ENCODE peak calls at places on chromosomes 7 and 10, in four cellular contexts. S, U, P and A are unnamed samples.

GRCh38 chr10:78977761-78978305 is 90.9 kb upstream of the ZMIZ1 start:
- DNase-seq in P (peak; percentile 63), S (no peak), U (no peak), A (no peak)

GRCh38 chr7:151486074-151486473 is 33.6 kb downstream of the RHEB start:
- DNase-seq in U (no peak), S (no peak), P (no peak), A (no peak)

GRCh38 chr7:26485421-26486019 is 193.9 kb downstream of the SNX10 start:
- DNase-seq in U (no peak), S (no peak), P (no peak), A (no peak)

GRCh38 chr10:79063661-79064490 is 4.9 kb upstream of the ZMIZ1 start:
- DNase-seq in U (no peak), S (no peak), P (no peak), A (no peak)

GRCh38 chr7:100585511-100586265 is at the start of gene LRCH4:
- DNase-seq in S (peak; percentile 100), P (no peak), U (no peak), A (no peak)

GRCh38 chr7:37311282-37311868 is 137.3 kb downstream of the ELMO1 start:
- DNase-seq in S (no peak), U (no peak), P (no peak), A (no peak)

GRCh38 chr7:41809487-41810257 is 106.8 kb upstream of the INHBA start:
- DNase-seq in U (no peak), P (no peak), S (no peak), A (no peak)

GRCh38 chr7:83936056-83936703 is 258.4 kb downstream of the SEMA3A start:
- DNase-seq in P (peak; percentile 30), U (no peak), S (peak; percentile 15), A (peak; percentile 17)

GRCh38 chr10:60170250-60170649 is 219.4 kb downstream of the ANK3 start:
- DNase-seq in S (peak; percentile 21), P (no peak), U (no peak), A (no peak)

GRCh38 chr7:140390466-140391190 is 7.7 kb downstream of the SLC37A3 start:
- DNase-seq in U (peak; percentile 61), P (no peak), S (no peak), A (no peak)

GRCh38 chr10:122021421-122021820 is 32.5 kb downstream of the TACC2 start:
- DNase-seq in U (no peak), S (no peak), P (no peak), A (no peak)

GRCh38 chr10:13270877-13271551 is 28.9 kb downstream of the PHYH start:
- DNase-seq in S (peak; percentile 20), U (no peak), P (no peak), A (no peak)

GRCh38 chr10:13930123-13930522 is 343.4 kb downstream of the PRPF18 start:
- DNase-seq in U (no peak), S (peak; percentile 44), P (no peak), A (no peak)

GRCh38 chr7:71385362-71385761 is 253.4 kb downstream of the GALNT17 start:
- DNase-seq in P (no peak), S (no peak), U (no peak), A (no peak)

GRCh38 chr10:32372000-32372875 is 25.3 kb upstream of the EPC1 start:
- DNase-seq in P (no peak), U (no peak), S (no peak), A (no peak)

GRCh38 chr10:6558272-6558671 is 21.8 kb downstream of the PRKCQ start:
- DNase-seq in P (no peak), U (no peak), S (no peak), A (no peak)

GRCh38 chr10:28991738-28992270 is 297.1 kb upstream of the LYZL1 start:
- DNase-seq in S (peak; percentile 73), U (no peak), P (no peak), A (no peak)

GRCh38 chr7:3106353-3106752 is 62.7 kb upstream of the CARD11 start:
- DNase-seq in U (no peak), S (no peak), P (no peak), A (no peak)

GRCh38 chr10:103534621-103535498 is 41.4 kb downstream of the NEURL1 start:
- DNase-seq in U (no peak), S (no peak), P (no peak), A (no peak)

GRCh38 chr7:121755286-121755685 is 117.7 kb upstream of the PTPRZ1 start:
- DNase-seq in P (no peak), S (no peak), U (no peak), A (no peak)

GRCh38 chr7:55021053-55021452 is 2.2 kb downstream of the EGFR start:
- DNase-seq in S (no peak), U (no peak), P (no peak), A (no peak)

GRCh38 chr7:77536017-77536412 is 1.1 kb upstream of the PTPN12 start:
- DNase-seq in U (no peak), P (no peak), S (no peak), A (no peak)

GRCh38 chr7:90594791-90595317 is 1.3 kb upstream of the CDK14 start:
- DNase-seq in S (no peak), U (no peak), P (no peak), A (no peak)

GRCh38 chr10:25174461-25175230 is at the start of gene GPR158:
- DNase-seq in S (peak; percentile 87), U (no peak), P (peak; percentile 30), A (peak; percentile 44)

GRCh38 chr10:61635946-61636345 is 26.8 kb upstream of the CABCOCO1 start:
- DNase-seq in U (no peak), S (no peak), P (no peak), A (no peak)

GRCh38 chr7:1536768-1537630 is 6.5 kb downstream of the MAFK start:
- DNase-seq in P (no peak), S (peak; percentile 75), U (no peak), A (no peak)

GRCh38 chr10:6065406-6065805 is 3.2 kb upstream of the IL2RA start:
- DNase-seq in P (no peak), S (no peak), U (no peak), A (no peak)

GRCh38 chr7:106205621-106206222 is 79.1 kb downstream of the NAMPT start:
- DNase-seq in S (no peak), U (peak; percentile 23), P (no peak), A (peak; percentile 19)

GRCh38 chr10:77236029-77236428 is 401.6 kb downstream of the KCNMA1 start:
- DNase-seq in P (no peak), U (no peak), S (no peak), A (no peak)

GRCh38 chr7:43757073-43757720 is 1.3 kb upstream of the BLVRA start:
- DNase-seq in P (no peak), S (no peak), U (no peak), A (no peak)

GRCh38 chr7:43758861-43759683 is 592 bp downstream of the BLVRA start:
- DNase-seq in P (no peak), S (peak; percentile 59), U (no peak), A (peak; percentile 46)

GRCh38 chr7:43754596-43754995 is 3.9 kb upstream of the BLVRA start:
- DNase-seq in S (no peak), P (no peak), U (no peak), A (no peak)

GRCh38 chr7:43758029-43758860 is at the start of gene BLVRA:
- DNase-seq in P (no peak), S (peak; percentile 95), U (no peak), A (peak; percentile 67)

DNA sequence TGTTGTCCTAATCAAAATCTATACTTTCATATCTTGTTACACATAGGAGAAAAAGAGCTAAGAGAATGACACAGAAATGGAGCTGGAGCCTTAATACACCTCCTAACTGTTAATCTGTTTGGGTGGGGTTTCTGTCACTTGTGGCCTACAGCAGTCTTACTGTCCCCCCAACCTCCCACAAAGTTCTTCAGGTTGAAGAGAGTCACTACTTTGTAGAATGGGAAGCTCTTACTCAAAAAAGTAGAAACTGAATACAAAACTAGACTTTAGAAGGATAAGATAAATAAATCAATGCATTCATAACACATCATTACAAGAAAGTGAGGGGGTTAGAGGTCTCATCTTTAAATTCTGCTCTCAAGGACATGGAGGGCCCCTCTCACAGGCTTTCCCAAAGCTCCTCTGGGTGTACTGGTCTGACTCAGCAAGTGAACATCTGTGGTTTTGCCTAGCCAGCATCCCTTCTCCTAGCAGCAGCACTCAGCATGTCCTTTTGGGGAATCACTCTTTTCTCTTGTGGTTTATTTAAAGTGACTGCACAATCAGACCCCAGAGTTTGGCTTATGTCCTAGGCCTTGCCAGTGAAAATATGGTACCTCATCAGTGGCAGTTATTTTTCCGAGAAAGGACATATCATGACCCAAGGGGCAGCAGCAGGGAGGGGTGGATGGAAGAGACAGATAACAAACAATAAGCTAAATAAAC is 2.0 kb upstream of the BLVRA start:
- DNase-seq in P (no peak), S (peak; percentile 66), U (no peak), A (no peak)
- TF ChIP-seq SPI1 in P (no peak), S (no peak), U (no peak), A (no peak)

GRCh38 chr10:118485641-118486040 is 109.8 kb downstream of the PRLHR start:
- DNase-seq in U (no peak), S (no peak), P (no peak), A (no peak)

GRCh38 chr10:118481871-118482270 is 113.6 kb downstream of the PRLHR start:
- DNase-seq in S (peak; percentile 36), U (no peak), P (no peak), A (no peak)

GRCh38 chr10:118484152-118484871 is 111.1 kb downstream of the PRLHR start:
- DNase-seq in P (no peak), U (no peak), S (no peak), A (no peak)

GRCh38 chr10:118482393-118483331 is 112.8 kb downstream of the PRLHR start:
- DNase-seq in U (no peak), P (no peak), S (peak; percentile 85), A (no peak)

DNA sequence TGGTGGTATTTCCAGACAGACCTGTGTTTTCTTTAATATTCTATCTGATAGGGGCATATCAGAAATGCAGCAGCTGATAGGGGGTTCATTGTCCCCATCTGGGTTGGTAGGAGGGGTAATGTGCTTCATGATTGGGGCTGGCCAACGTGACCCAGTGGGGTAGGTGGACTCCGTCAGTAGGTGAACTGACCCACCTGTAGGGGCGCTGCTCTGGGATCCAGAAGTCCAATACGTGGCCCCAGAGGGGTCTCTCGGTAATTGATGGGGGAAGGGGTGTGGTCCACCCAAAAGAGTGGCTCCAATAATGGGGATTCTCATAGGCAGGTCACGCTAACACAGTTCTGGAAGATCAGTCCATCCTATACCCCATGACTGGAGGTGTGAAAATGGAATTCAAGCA is 112.0 kb downstream of the PRLHR start:
- DNase-seq in P (no peak), U (no peak), S (peak; percentile 40), A (no peak)
- TF ChIP-seq SPI1 in P (no peak), U (no peak), S (no peak), A (no peak)

GRCh38 chr10:45265995-45266394 is 49.4 kb downstream of the OR13A1 start:
- DNase-seq in S (no peak), U (no peak), P (no peak), A (no peak)
- TF ChIP-seq SPI1 in S (no peak), U (no peak), P (no peak), A (no peak)

DNA sequence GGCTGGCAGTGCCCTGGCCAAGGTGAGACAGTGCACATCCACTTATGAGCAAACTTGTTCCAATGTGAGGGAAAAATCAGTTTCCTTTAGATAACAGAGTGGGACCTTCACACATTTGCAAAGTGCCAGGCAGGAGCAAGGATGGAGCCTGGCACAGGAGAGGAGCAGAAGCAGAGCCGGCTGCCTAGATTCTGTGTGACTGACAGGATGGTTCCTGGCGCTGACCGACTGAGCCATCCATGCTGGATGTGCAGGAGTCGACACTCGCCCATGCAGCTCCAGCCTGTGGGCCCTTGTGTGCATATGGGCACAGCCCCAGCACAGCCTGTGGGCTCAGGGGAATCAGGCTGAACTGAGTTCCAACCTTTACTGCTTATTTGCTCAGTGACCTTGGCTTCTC is 346.5 kb downstream of the GRID1 start:
- DNase-seq in S (no peak), P (no peak), U (no peak), A (no peak)
- TF ChIP-seq SPI1 in S (no peak), P (no peak), U (no peak), A (no peak)